ENCODE peak calls at places on chromosome 5, in nine cellular contexts. W is foreskin fibroblast, A is heart left ventricle, D is neuronal stem cell, E is cardiac fibroblast, M is HCT116, X is dorsolateral prefrontal cortex, C is fibroblast of mammary gland, L is fibroblast of lung. V is an unnamed sample.

GRCh38 chr5:592158-592557 is 20.0 kb upstream of the CEP72 start:
- DNase-seq in W (no peak), A (no peak), D (no peak), E (no peak), M (no peak), X (no peak), C (no peak), L (no peak), V (peak; percentile 8)

GRCh38 chr5:169126376-169127043 is 174.4 kb downstream of the SLIT3 start:
- DNase-seq in W (peak; percentile 75), A (no peak), D (no peak), E (no peak), M (no peak), X (no peak), C (peak; percentile 62), L (no peak), V (no peak)

GRCh38 chr5:91706785-91707520 is 323.8 kb upstream of the ARRDC3 start:
- DNase-seq in W (peak; percentile 66), A (no peak), D (no peak), E (peak; percentile 9), M (no peak), X (no peak), C (peak; percentile 46), L (peak; percentile 21), V (no peak)

GRCh38 chr5:135930029-135930948 is 24.5 kb downstream of the LECT2 start:
- DNase-seq in W (peak; percentile 12), A (no peak), D (peak; percentile 24), E (no peak), M (no peak), X (no peak), C (no peak), L (no peak), V (no peak)

GRCh38 chr5:146475906-146476305 is 28.8 kb downstream of the TCERG1 start:
- DNase-seq in W (no peak), A (no peak), D (no peak), E (peak; percentile 17), M (no peak), X (no peak), C (no peak), L (no peak), V (no peak)

GRCh38 chr5:124252751-124253146 is 493.7 kb downstream of the ZNF608 start:
- DNase-seq in W (peak; percentile 9), A (no peak), D (no peak), E (no peak), M (no peak), X (no peak), C (no peak), L (no peak), V (no peak)

GRCh38 chr5:36374275-36374862 is 72.7 kb upstream of the RANBP3L start:
- DNase-seq in W (peak; percentile 88), A (no peak), D (no peak), E (peak; percentile 65), M (no peak), X (no peak), C (peak; percentile 93), L (peak; percentile 71), V (peak; percentile 16)

GRCh38 chr5:52989781-52990530 is 804 bp downstream of the ITGA2 start:
- DNase-seq in W (peak; percentile 83), A (peak; percentile 58), D (peak; percentile 14), E (peak; percentile 64), M (peak; percentile 18), X (peak; percentile 48), C (peak; percentile 45), L (peak; percentile 70), V (peak; percentile 56)

GRCh38 chr5:43652537-43653302 is 49.7 kb downstream of the NNT start:
- DNase-seq in W (no peak), A (no peak), D (no peak), E (no peak), M (no peak), X (no peak), C (no peak), L (no peak), V (no peak)

GRCh38 chr5:54707841-54708240 is 190.3 kb downstream of the SNX18 start:
- DNase-seq in W (no peak), A (no peak), D (no peak), E (no peak), M (no peak), X (no peak), C (no peak), L (no peak), V (no peak)

GRCh38 chr5:112995764-112996618 is 19.4 kb downstream of the DCP2 start:
- DNase-seq in W (peak; percentile 86), A (no peak), D (peak; percentile 66), E (peak; percentile 80), M (peak; percentile 42), X (peak; percentile 50), C (peak; percentile 75), L (peak; percentile 78), V (peak; percentile 72)

GRCh38 chr5:149371296-149371962 is 7.7 kb downstream of the IL17B start:
- DNase-seq in W (peak; percentile 76), A (no peak), D (peak; percentile 54), E (peak; percentile 68), M (peak; percentile 15), X (no peak), C (peak; percentile 51), L (peak; percentile 45), V (peak; percentile 70)

GRCh38 chr5:79146352-79146751 is 34.7 kb downstream of the BHMT start:
- DNase-seq in W (no peak), A (no peak), D (no peak), E (peak; percentile 31), M (no peak), X (no peak), C (peak; percentile 3), L (peak; percentile 5), V (peak; percentile 92)

GRCh38 chr5:32600057-32600622 is 14.8 kb downstream of the SUB1 start:
- DNase-seq in W (peak; percentile 94), A (no peak), D (no peak), E (peak; percentile 75), M (no peak), X (no peak), C (peak; percentile 94), L (peak; percentile 89), V (peak; percentile 50)

GRCh38 chr5:177179431-177179830 is 45.9 kb downstream of the NSD1 start:
- DNase-seq in W (no peak), A (no peak), D (no peak), E (no peak), M (no peak), X (no peak), C (no peak), L (no peak), V (no peak)
- H3K4me3 ChIP-seq in W (no peak overlapping the region), A (no peak overlapping the region), D (no peak overlapping the region), E (no peak overlapping the region), M (no peak overlapping the region), X (no peak overlapping the region), C (no peak overlapping the region), L (no peak overlapping the region), V (no peak overlapping the region)

DNA sequence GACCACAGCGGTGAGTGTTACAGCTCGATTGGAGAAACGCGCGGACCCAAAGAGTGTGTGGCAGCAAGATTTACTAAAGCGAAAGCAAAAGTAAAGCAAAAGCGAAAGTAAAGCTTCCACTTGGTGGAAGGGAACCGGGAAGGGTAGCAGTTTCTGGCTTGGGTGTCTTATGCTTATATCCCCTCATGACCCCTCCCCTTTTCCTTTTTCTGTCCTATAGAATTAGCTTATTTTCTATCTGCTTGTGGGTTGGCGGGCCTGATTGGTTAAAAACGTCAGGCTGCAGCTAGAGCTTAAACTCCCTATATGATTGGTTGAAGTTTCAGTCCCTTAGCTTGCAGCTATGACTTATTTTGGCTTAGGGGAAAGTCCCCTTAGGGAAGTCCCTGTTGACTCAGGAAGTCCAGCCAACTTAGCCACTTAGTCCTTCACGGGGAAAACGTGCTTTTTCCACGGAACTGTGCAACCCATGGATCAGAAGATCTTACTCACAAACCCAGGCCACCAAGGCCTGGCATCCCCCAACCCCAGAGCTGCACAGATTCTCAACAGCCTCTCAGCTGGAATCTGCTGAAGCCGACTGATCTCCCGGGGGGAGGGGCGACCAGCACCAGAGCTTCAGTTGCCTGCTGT is 114.2 kb upstream of the ADAMTS16 start:
- DNase-seq in W (no peak), A (no peak), D (no peak), E (no peak), M (no peak), X (no peak), C (peak; percentile 5), L (no peak), V (no peak)
- H3K4me3 ChIP-seq in W (no peak overlapping the region), A (no peak overlapping the region), D (no peak overlapping the region), E (no peak overlapping the region), M (no peak overlapping the region), X (no peak overlapping the region), C (no peak overlapping the region), L (no peak overlapping the region), V (no peak overlapping the region)

GRCh38 chr5:4082966-4083564 is 487.4 kb downstream of the IRX1 start:
- DNase-seq in W (no peak), A (no peak), D (no peak), E (peak; percentile 86), M (no peak), X (no peak), C (peak; percentile 5), L (no peak), V (peak; percentile 84)

GRCh38 chr5:4089087-4089486 is 493.5 kb downstream of the IRX1 start:
- DNase-seq in W (no peak), A (no peak), D (no peak), E (no peak), M (no peak), X (no peak), C (no peak), L (no peak), V (peak; percentile 59)

GRCh38 chr5:4087110-4087509 is 491.5 kb downstream of the IRX1 start:
- DNase-seq in W (no peak), A (no peak), D (no peak), E (no peak), M (no peak), X (no peak), C (no peak), L (no peak), V (no peak)

GRCh38 chr5:4083591-4084337 is 488.1 kb downstream of the IRX1 start:
- DNase-seq in W (no peak), A (no peak), D (no peak), E (peak; percentile 25), M (no peak), X (no peak), C (peak; percentile 2), L (no peak), V (peak; percentile 99)

GRCh38 chr5:4086081-4086480 is 490.4 kb downstream of the IRX1 start:
- DNase-seq in W (no peak), A (no peak), D (no peak), E (no peak), M (no peak), X (no peak), C (no peak), L (no peak), V (no peak)
- H3K4me3 ChIP-seq in W (no peak overlapping the region), A (no peak overlapping the region), D (no peak overlapping the region), E (no peak overlapping the region), M (no peak overlapping the region), X (no peak overlapping the region), C (no peak overlapping the region), L (no peak overlapping the region), V (no peak overlapping the region)

DNA sequence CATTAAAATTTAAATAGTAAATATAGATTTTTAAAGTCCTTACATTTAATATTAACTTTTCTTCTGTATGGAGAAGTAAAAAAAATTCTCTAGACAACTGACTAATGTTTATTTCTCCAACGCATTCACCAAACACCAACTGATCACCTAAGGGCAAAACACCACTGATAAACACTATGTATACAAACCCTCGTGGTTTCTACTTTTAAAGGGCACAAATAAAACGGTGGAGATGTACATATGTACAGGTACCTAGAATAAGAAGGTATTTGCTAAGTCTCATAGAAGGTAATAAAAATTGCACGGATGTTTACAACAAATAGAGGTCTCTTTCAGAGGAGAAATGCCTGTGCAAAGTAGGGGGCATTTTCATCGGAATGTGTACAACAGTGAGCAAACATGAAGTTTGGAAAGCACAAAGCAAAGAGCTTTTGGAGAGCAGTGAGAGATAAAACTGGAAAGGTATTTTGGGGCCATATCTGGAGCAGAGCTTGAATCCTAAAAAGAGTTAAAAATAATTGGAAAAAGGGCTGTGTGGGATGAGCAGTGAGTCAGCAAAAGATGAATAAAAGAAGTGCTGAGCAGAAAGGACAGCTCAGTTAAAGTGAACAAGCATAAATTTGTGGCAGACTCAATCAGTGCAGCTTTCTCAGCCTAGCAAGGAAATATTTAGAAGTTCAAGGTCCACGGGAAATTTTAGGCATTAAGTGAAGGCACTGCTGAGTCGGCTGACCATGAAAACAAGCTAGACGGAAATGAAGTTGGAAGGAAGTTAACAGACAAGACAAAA is 160.0 kb downstream of the TMEM161B start:
- DNase-seq in W (no peak), A (no peak), D (no peak), E (no peak), M (no peak), X (no peak), C (peak; percentile 10), L (no peak), V (no peak)
- H3K4me3 ChIP-seq in W (no peak overlapping the region), A (no peak overlapping the region), D (no peak overlapping the region), E (no peak overlapping the region), M (no peak overlapping the region), X (no peak overlapping the region), C (no peak overlapping the region), L (no peak overlapping the region), V (no peak overlapping the region)

V was measured in epithelial cell of esophagus.